ENCODE peak calls at places on chromosomes 7 and 10, in nine cellular contexts. K is IMR-90, M is A673, N is spleen, G is tibial nerve, O is adrenal gland, T is mammary epithelial cell, X is lower lobe of right lung, C is ascending aorta. E is an unnamed sample. For H3K9me3, the result is how much of the 10 kb centered on the place peaks cover.

GRCh38 chr10:88409236-88409635 is 173.9 kb downstream of the RNLS start:
- DNase-seq in K (peak), M (no peak), N (no peak), G (no peak), O (no peak), T (peak), X (no peak), C (no peak), E (no peak)

GRCh38 chr7:69630292-69630691 is 32.0 kb downstream of the AUTS2 start:
- DNase-seq in K (peak), M (no peak), N (no peak), G (no peak), O (no peak), T (no peak), X (no peak), C (no peak), E (no peak)

GRCh38 chr7:82444220-82445049 is 858 bp upstream of the CACNA2D1 start:
- DNase-seq in K (no peak), M (no peak), N (peak), G (no peak), O (no peak), T (peak), X (no peak), C (no peak), E (no peak)

GRCh38 chr7:1144269-1144771 is 15.7 kb downstream of the ZFAND2A start:
- DNase-seq in K (no peak), M (peak), N (peak), G (peak), O (peak), T (peak), X (peak), C (peak), E (no peak)

GRCh38 chr7:112869111-112869774 is 79.0 kb upstream of the TMEM168 start:
- DNase-seq in K (peak), M (peak), N (no peak), G (no peak), O (no peak), T (peak), X (no peak), C (no peak), E (peak)

GRCh38 chr7:43509906-43510305 is 73.0 kb upstream of the STK17A start:
- DNase-seq in K (no peak), M (no peak), N (no peak), G (no peak), O (no peak), T (peak), X (no peak), C (no peak), E (no peak)

GRCh38 chr7:145398758-145399157 is 562.9 kb upstream of the TPK1 start:
- DNase-seq in K (no peak), M (no peak), N (no peak), G (no peak), O (no peak), T (no peak), X (no peak), C (no peak), E (no peak)

GRCh38 chr7:129363-130221 is 62.8 kb upstream of the FAM20C start:
- DNase-seq in K (no peak), M (no peak), N (no peak), G (peak), O (no peak), T (no peak), X (no peak), C (peak), E (no peak)

GRCh38 chr10:33618196-33618595 is 283.7 kb upstream of the NRP1 start:
- DNase-seq in K (no peak), M (no peak), N (no peak), G (no peak), O (no peak), T (no peak), X (no peak), C (no peak), E (no peak)

GRCh38 chr7:27178366-27178765 is 4.2 kb upstream of the HOXA10 start:
- DNase-seq in K (no peak), M (no peak), N (peak), G (no peak), O (peak), T (no peak), X (no peak), C (no peak), E (no peak)

GRCh38 chr10:25023278-25023677 is 6.9 kb downstream of the THNSL1 start:
- DNase-seq in K (no peak), M (no peak), N (no peak), G (no peak), O (no peak), T (no peak), X (no peak), C (no peak), E (no peak)

GRCh38 chr7:111492234-111492633 is 70.1 kb downstream of the IMMP2L start:
- DNase-seq in K (no peak), M (no peak), N (no peak), G (no peak), O (no peak), T (no peak), X (no peak), C (no peak), E (no peak)

GRCh38 chr10:14296081-14296709 is 34.5 kb downstream of the FRMD4A start:
- DNase-seq in K (no peak), M (peak), N (no peak), G (no peak), O (no peak), T (no peak), X (no peak), C (no peak), E (no peak)

GRCh38 chr10:86075512-86075911 is 291.1 kb downstream of the GRID1 start:
- DNase-seq in K (no peak), M (no peak), N (no peak), G (no peak), O (no peak), T (no peak), X (no peak), C (no peak), E (no peak)

GRCh38 chr10:43361532-43362190 is 9.8 kb upstream of the FXYD4 start:
- DNase-seq in K (no peak), M (no peak), N (no peak), G (no peak), O (no peak), T (no peak), X (no peak), C (no peak), E (no peak)

GRCh38 chr7:70432567-70433001 is 699.4 kb upstream of the GALNT17 start:
- DNase-seq in K (no peak), M (peak), N (no peak), G (no peak), O (no peak), T (no peak), X (no peak), C (no peak), E (no peak)

GRCh38 chr7:121544726-121545125 is 148.6 kb upstream of the FAM3C start:
- DNase-seq in K (peak), M (peak), N (no peak), G (no peak), O (no peak), T (peak), X (no peak), C (no peak), E (peak)

GRCh38 chr7:108234981-108235450 is 104.9 kb upstream of the LAMB4 start:
- DNase-seq in K (peak), M (no peak), N (no peak), G (no peak), O (no peak), T (no peak), X (no peak), C (no peak), E (no peak)

GRCh38 chr10:5951167-5951711 is 26.1 kb downstream of the IL15RA start:
- DNase-seq in K (no peak), M (peak), N (no peak), G (peak), O (no peak), T (peak), X (peak), C (peak), E (no peak)

GRCh38 chr10:32943854-32944661 is 14.0 kb downstream of the ITGB1 start:
- DNase-seq in K (no peak), M (no peak), N (no peak), G (no peak), O (no peak), T (no peak), X (peak), C (peak), E (no peak)

GRCh38 chr10:78901694-78902093 is 167.1 kb upstream of the ZMIZ1 start:
- DNase-seq in K (no peak), M (no peak), N (no peak), G (no peak), O (no peak), T (no peak), X (no peak), C (no peak), E (no peak)

GRCh38 chr10:78903351-78903940 is 165.3 kb upstream of the ZMIZ1 start:
- DNase-seq in K (no peak), M (no peak), N (no peak), G (no peak), O (peak), T (no peak), X (no peak), C (no peak), E (no peak)

GRCh38 chr10:78900715-78901430 is 167.9 kb upstream of the ZMIZ1 start:
- DNase-seq in K (no peak), M (no peak), N (no peak), G (no peak), O (peak), T (no peak), X (no peak), C (no peak), E (no peak)

GRCh38 chr10:78904196-78904595 is 164.6 kb upstream of the ZMIZ1 start:
- DNase-seq in K (no peak), M (no peak), N (peak), G (no peak), O (peak), T (no peak), X (no peak), C (no peak), E (no peak)

GRCh38 chr10:78902815-78903214 is 166.0 kb upstream of the ZMIZ1 start:
- DNase-seq in K (no peak), M (no peak), N (peak), G (no peak), O (peak), T (no peak), X (no peak), C (no peak), E (no peak)
- H3K9me3 ChIP-seq in K (under half), M (under half), N (under half), G (under half), O (under half), T (under half), X (under half), C (under half), E (under half)

GRCh38 chr10:69860290-69860689 is 58.6 kb downstream of the COL13A1 start:
- DNase-seq in K (no peak), M (no peak), N (no peak), G (no peak), O (no peak), T (no peak), X (no peak), C (no peak), E (no peak)

GRCh38 chr10:69864321-69864720 is 62.6 kb downstream of the COL13A1 start:
- DNase-seq in K (peak), M (peak), N (no peak), G (no peak), O (no peak), T (peak), X (no peak), C (no peak), E (peak)

GRCh38 chr10:69862882-69863530 is 61.3 kb downstream of the COL13A1 start:
- DNase-seq in K (no peak), M (no peak), N (no peak), G (no peak), O (no peak), T (no peak), X (no peak), C (no peak), E (no peak)

GRCh38 chr10:69863580-69863979 is 61.9 kb downstream of the COL13A1 start:
- DNase-seq in K (peak), M (peak), N (no peak), G (no peak), O (no peak), T (peak), X (no peak), C (no peak), E (no peak)

DNA sequence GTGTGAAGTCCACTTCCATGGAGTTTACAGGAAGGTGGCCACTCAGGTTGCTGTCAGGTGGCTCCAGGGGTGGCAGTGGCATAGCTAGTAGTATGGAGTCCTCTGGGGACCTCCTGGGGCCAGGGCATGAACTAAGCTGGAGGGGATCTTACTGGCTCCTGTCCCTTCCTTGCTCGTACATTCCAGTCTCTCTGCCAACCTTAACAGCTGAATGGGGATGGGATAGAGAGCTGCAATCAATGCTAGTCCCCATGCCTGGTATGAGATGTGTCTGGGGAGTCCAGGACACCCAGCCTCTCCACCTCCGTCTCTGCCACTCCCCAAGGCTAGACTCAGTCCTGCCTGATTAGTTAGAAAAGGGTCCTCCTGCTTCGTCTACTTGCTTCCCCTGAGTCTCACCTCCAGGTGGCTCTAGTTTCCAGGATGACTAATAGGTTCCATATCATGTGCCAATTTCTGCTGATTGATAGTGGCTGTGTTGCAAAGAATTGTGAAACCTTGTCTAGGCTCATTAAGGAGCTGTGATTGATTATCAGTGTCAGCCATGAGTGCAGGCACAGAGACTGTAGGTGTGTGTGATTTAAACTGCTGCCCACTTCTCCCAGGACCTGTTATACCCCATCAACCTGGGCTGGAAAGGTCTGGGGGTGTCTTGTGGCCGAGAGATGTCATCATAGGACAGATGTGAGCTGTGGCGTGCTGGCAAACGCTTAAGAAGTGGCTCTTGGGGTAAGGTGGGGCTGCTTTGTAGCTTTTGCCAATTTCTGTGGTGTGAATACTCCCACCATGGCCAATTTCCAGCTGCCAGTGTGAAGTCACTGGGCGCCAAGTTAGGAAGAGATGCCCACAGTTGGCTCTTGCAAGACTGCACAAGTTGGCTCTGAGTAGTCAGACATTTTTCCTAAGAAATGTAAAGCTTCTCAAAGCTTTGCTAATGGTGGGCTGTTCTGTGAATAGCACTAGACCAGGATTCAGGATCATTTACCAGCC is 59.8 kb downstream of the COL13A1 start:
- DNase-seq in K (peak), M (peak), N (no peak), G (peak), O (no peak), T (peak), X (no peak), C (no peak), E (no peak)
- TF ChIP-seq CTCF in K (peak), M (peak), N (no peak), G (no peak), O (peak), T (peak), X (no peak), C (no peak), E (peak)

GRCh38 chr7:22231806-22232205 is 125.1 kb downstream of the RAPGEF5 start:
- DNase-seq in K (no peak), M (no peak), N (no peak), G (no peak), O (no peak), T (no peak), X (no peak), C (no peak), E (no peak)

GRCh38 chr7:22234247-22234646 is 122.7 kb downstream of the RAPGEF5 start:
- DNase-seq in K (no peak), M (no peak), N (no peak), G (no peak), O (no peak), T (no peak), X (no peak), C (no peak), E (no peak)

GRCh38 chr7:22238354-22239311 is 118.3 kb downstream of the RAPGEF5 start:
- DNase-seq in K (peak), M (no peak), N (no peak), G (no peak), O (no peak), T (peak), X (no peak), C (no peak), E (peak)

GRCh38 chr7:22231141-22231540 is 125.8 kb downstream of the RAPGEF5 start:
- DNase-seq in K (no peak), M (no peak), N (no peak), G (no peak), O (no peak), T (no peak), X (no peak), C (no peak), E (no peak)

DNA sequence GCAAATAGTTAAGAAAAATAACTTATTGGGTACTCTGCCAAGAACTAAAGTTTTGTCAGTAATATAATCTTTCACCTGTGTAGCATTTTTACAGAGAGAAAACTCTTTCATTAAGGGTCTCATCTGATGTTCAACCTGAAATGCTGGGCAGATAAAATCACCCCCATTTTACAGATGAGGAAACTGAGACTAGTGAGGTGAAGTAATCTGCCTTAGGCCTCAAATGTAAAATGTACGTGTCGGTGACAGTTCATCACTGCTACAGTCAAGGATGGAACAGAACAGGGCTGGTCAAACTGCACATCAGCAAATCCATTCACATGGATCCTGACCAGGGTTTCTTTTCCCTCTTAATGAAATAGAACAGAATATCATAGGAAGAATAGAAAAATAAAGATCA is 121.8 kb downstream of the RAPGEF5 start:
- DNase-seq in K (no peak), M (no peak), N (no peak), G (no peak), O (no peak), T (no peak), X (no peak), C (no peak), E (no peak)
- H3K27ac ChIP-seq in K (no peak), M (no peak), N (no peak), G (no peak), O (no peak), T (no peak), X (no peak), C (no peak), E (no peak)

GRCh38 chr7:57404967-57405421 is 45.0 kb upstream of the ZNF716 start:
- DNase-seq in K (no peak), M (no peak), N (peak), G (no peak), O (no peak), T (no peak), X (no peak), C (no peak), E (no peak)
- H3K9me3 ChIP-seq in K (under half), M (under half), N (half or more), G (under half), O (under half), T (under half), X (under half), C (under half), E (under half)